ENCODE peak calls at places on chromosomes 3 and 15, in ten cellular contexts. A, U, J, W, R, G, B, L, E and F are unnamed samples.

GRCh38 chr3:182214406-182214805 is 502.7 kb downstream of the SOX2 start:
- DNase-seq in A (no peak), U (peak), J (no peak), W (no peak), R (no peak), G (no peak), B (no peak), L (no peak), E (no peak), F (no peak)

GRCh38 chr3:98573231-98573728 is 20.1 kb downstream of the CPOX start:
- DNase-seq in A (peak), U (no peak), J (no peak), W (no peak), R (no peak), G (no peak), B (no peak), L (no peak), E (no peak), F (no peak)

GRCh38 chr15:100241572-100242479 is 99.9 kb downstream of the ADAMTS17 start:
- DNase-seq in A (no peak), U (peak), J (no peak), W (no peak), R (no peak), G (peak), B (no peak), L (no peak), E (no peak), F (no peak)

GRCh38 chr3:151837057-151837456 is 23.1 kb downstream of the AADAC start:
- DNase-seq in A (no peak), U (no peak), J (peak), W (no peak), R (peak), G (no peak), B (no peak), L (peak), E (no peak), F (no peak)

GRCh38 chr3:59866076-59866475 is 816.3 kb upstream of the CFAP20DC start:
- DNase-seq in A (no peak), U (no peak), J (no peak), W (no peak), R (no peak), G (peak), B (no peak), L (no peak), E (no peak), F (no peak)

GRCh38 chr15:57784081-57784488 is 77.6 kb downstream of the POLR2M start:
- DNase-seq in A (no peak), U (peak), J (no peak), W (no peak), R (no peak), G (peak), B (no peak), L (no peak), E (no peak), F (no peak)

GRCh38 chr3:62587169-62587568 is 213.8 kb upstream of the FEZF2 start:
- DNase-seq in A (no peak), U (no peak), J (no peak), W (no peak), R (no peak), G (no peak), B (no peak), L (no peak), E (no peak), F (no peak)

GRCh38 chr3:143600762-143601161 is 247.5 kb downstream of the SLC9A9 start:
- DNase-seq in A (no peak), U (no peak), J (peak), W (no peak), R (no peak), G (no peak), B (no peak), L (no peak), E (no peak), F (no peak)

GRCh38 chr15:94602771-94603474 is 371.6 kb downstream of the MCTP2 start:
- DNase-seq in A (no peak), U (no peak), J (no peak), W (no peak), R (no peak), G (no peak), B (no peak), L (peak), E (no peak), F (no peak)

GRCh38 chr3:52093751-52094525 is 37.6 kb upstream of the DUSP7 start:
- DNase-seq in A (no peak), U (no peak), J (no peak), W (peak), R (no peak), G (peak), B (peak), L (no peak), E (no peak), F (no peak)

GRCh38 chr15:38528279-38528678 is 36.3 kb downstream of the RASGRP1 start:
- DNase-seq in A (no peak), U (no peak), J (no peak), W (no peak), R (no peak), G (no peak), B (no peak), L (no peak), E (no peak), F (no peak)

GRCh38 chr15:55434989-55435825 is 26.9 kb downstream of the PIERCE2 start:
- DNase-seq in A (peak), U (no peak), J (peak), W (no peak), R (peak), G (no peak), B (no peak), L (peak), E (no peak), F (peak)

GRCh38 chr3:106750092-106750491 is 627.1 kb upstream of the CCDC54 start:
- DNase-seq in A (no peak), U (no peak), J (no peak), W (no peak), R (no peak), G (no peak), B (no peak), L (no peak), E (no peak), F (no peak)

GRCh38 chr3:193746832-193747231 is 153.8 kb downstream of the OPA1 start:
- DNase-seq in A (no peak), U (no peak), J (no peak), W (no peak), R (no peak), G (no peak), B (no peak), L (no peak), E (no peak), F (no peak)

GRCh38 chr15:60003243-60004018 is 680 bp upstream of the FOXB1 start:
- DNase-seq in A (no peak), U (no peak), J (no peak), W (no peak), R (no peak), G (no peak), B (no peak), L (no peak), E (no peak), F (no peak)

GRCh38 chr3:119352863-119353527 is 58.8 kb downstream of the ARHGAP31 start:
- DNase-seq in A (peak), U (no peak), J (no peak), W (no peak), R (peak), G (no peak), B (no peak), L (no peak), E (no peak), F (peak)

GRCh38 chr3:69422751-69423150 is 36.9 kb upstream of the FRMD4B start:
- DNase-seq in A (no peak), U (no peak), J (no peak), W (no peak), R (no peak), G (no peak), B (no peak), L (no peak), E (no peak), F (no peak)

GRCh38 chr3:39064646-39065045 is 12.8 kb downstream of the WDR48 start:
- DNase-seq in A (no peak), U (no peak), J (no peak), W (no peak), R (no peak), G (no peak), B (no peak), L (no peak), E (no peak), F (no peak)

GRCh38 chr3:122272889-122273288 is 52.2 kb upstream of the CSTA start:
- DNase-seq in A (no peak), U (no peak), J (no peak), W (no peak), R (no peak), G (no peak), B (no peak), L (no peak), E (no peak), F (no peak)

GRCh38 chr15:75200765-75201608 is 695 bp upstream of the C15orf39 start:
- DNase-seq in A (no peak), U (no peak), J (no peak), W (peak), R (no peak), G (peak), B (peak), L (no peak), E (no peak), F (peak)

GRCh38 chr15:45630958-45631691 is 3.7 kb upstream of the SQOR start:
- DNase-seq in A (no peak), U (no peak), J (no peak), W (no peak), R (peak), G (peak), B (no peak), L (no peak), E (no peak), F (no peak)

GRCh38 chr15:92921215-92922131 is 21.3 kb downstream of the CHD2 start:
- DNase-seq in A (no peak), U (no peak), J (no peak), W (no peak), R (no peak), G (no peak), B (no peak), L (no peak), E (no peak), F (no peak)

GRCh38 chr3:101809178-101810022 is 30.4 kb downstream of the NXPE3 start:
- DNase-seq in A (peak), U (no peak), J (peak), W (no peak), R (no peak), G (no peak), B (no peak), L (peak), E (no peak), F (peak)

DNA sequence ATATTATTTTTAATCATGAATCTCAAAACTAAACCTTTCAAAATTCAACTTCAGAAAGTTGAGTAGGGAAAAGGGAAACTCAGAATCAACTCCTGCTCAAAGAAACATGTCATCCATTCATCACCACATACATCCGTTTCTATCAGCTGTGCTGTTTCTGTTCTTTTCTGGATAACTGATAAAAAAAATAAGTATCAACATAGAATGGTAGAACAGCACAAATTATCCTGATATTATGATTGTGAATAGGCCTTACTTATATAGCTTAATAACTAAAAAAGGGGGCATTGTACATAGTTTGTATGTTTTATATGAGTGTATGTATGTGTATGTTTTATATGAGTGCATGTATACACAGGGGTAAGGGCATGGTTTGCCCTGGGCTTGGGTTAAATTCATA is 3.1 kb downstream of the TM4SF1 start:
- DNase-seq in A (no peak), U (no peak), J (no peak), W (no peak), R (no peak), G (no peak), B (no peak), L (no peak), E (no peak), F (no peak)
- H3K4me3 ChIP-seq in A (no peak), U (peak), J (no peak), W (peak), R (no peak), G (no peak), B (peak), L (no peak), E (no peak), F (no peak)

DNA sequence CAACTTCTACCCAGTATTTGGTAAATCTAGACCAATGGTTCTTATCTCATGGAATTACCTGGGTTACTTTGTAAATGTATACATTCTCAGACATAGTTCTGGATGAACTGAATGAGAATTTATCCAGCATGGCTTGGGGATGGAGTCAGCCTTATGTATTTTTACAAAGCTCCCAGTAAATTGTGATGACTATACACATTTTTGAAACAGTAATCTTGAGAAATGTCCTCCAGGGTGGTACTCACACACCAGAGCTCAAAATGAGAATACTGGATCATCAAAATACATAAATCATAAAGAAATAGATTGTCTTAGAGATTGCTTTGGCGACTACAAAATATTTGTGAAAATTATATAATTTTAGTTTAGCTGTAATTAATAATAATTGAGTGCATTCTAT is 722.1 kb upstream of the DPPA4 start:
- DNase-seq in A (no peak), U (no peak), J (no peak), W (no peak), R (no peak), G (no peak), B (no peak), L (no peak), E (no peak), F (no peak)
- H3K27ac ChIP-seq in A (no peak), U (no peak), J (no peak), W (no peak), R (no peak), G (no peak), B (no peak), L (no peak), E (no peak), F (no peak)

GRCh38 chr3:158732856-158733200 is 571 bp upstream of the RARRES1 start:
- DNase-seq in A (no peak), U (no peak), J (no peak), W (no peak), R (no peak), G (no peak), B (no peak), L (no peak), E (no peak), F (no peak)
- H3K4me3 ChIP-seq in A (no peak), U (peak), J (no peak), W (peak), R (peak), G (no peak), B (peak), L (peak), E (peak), F (no peak)

GRCh38 chr3:179473565-179473964 is 22.3 kb upstream of the GNB4 start:
- DNase-seq in A (no peak), U (no peak), J (no peak), W (no peak), R (no peak), G (no peak), B (no peak), L (no peak), E (no peak), F (no peak)
- H3K27ac ChIP-seq in A (no peak), U (no peak), J (no peak), W (peak), R (no peak), G (no peak), B (no peak), L (no peak), E (peak), F (no peak)

DNA sequence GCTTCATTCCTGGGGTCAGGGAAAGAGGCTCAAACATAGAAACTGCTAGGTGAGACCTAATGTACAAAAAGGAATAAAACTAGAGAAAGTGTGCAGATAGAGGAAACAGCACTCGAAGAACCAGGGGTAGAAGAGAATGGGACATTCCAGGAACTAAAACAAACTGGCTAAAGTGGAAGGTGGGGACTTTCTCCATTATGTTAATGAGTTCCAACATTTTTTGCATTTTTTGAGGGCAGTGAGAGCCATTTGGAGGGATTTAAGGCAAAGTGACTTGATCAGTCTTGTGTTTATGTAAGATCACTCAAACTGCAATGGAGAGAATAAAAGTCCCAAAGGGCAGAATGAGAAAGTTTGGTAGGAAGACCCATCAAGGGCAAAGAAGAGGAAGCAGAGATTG is 20.6 kb upstream of the SLC4A7 start:
- DNase-seq in A (no peak), U (no peak), J (no peak), W (no peak), R (no peak), G (no peak), B (no peak), L (no peak), E (no peak), F (no peak)
- H3K4me3 ChIP-seq in A (no peak), U (no peak), J (no peak), W (no peak), R (no peak), G (no peak), B (no peak), L (no peak), E (no peak), F (no peak)

GRCh38 chr3:11247362-11247761 is 24.8 kb upstream of the ATG7 start:
- DNase-seq in A (no peak), U (no peak), J (no peak), W (peak), R (no peak), G (no peak), B (no peak), L (no peak), E (no peak), F (no peak)

GRCh38 chr3:11244131-11244677 is 28.0 kb upstream of the ATG7 start:
- DNase-seq in A (no peak), U (no peak), J (no peak), W (no peak), R (no peak), G (no peak), B (no peak), L (no peak), E (no peak), F (no peak)

GRCh38 chr3:11245827-11246662 is 26.2 kb upstream of the ATG7 start:
- DNase-seq in A (no peak), U (no peak), J (no peak), W (no peak), R (no peak), G (no peak), B (no peak), L (no peak), E (no peak), F (no peak)

GRCh38 chr3:11246663-11246970 is 25.6 kb upstream of the ATG7 start:
- DNase-seq in A (no peak), U (no peak), J (no peak), W (no peak), R (no peak), G (no peak), B (no peak), L (no peak), E (no peak), F (no peak)

GRCh38 chr3:11245276-11245675 is 26.9 kb upstream of the ATG7 start:
- DNase-seq in A (no peak), U (no peak), J (no peak), W (no peak), R (no peak), G (no peak), B (no peak), L (no peak), E (no peak), F (no peak)
- H3K27ac ChIP-seq in A (no peak), U (no peak), J (no peak), W (no peak), R (peak), G (no peak), B (no peak), L (no peak), E (no peak), F (no peak)

GRCh38 chr3:25423780-25424179 is 4.3 kb upstream of the RARB start:
- DNase-seq in A (no peak), U (no peak), J (no peak), W (no peak), R (no peak), G (no peak), B (no peak), L (no peak), E (no peak), F (no peak)
- H3K4me3 ChIP-seq in A (no peak), U (no peak), J (no peak), W (no peak), R (no peak), G (no peak), B (no peak), L (no peak), E (no peak), F (no peak)